ENCODE peak calls at places on chromosomes 2 and 18, in six cellular contexts. K, Y, D, U, X and W are unnamed samples.

GRCh38 chr2:103898561-103898960 is 955.4 kb upstream of the POU3F3 start:
- DNase-seq in K (no peak), Y (no peak), D (no peak), U (no peak), X (no peak), W (no peak)

GRCh38 chr2:10242998-10243925 is 59.4 kb upstream of the HPCAL1 start:
- DNase-seq in K (no peak), Y (no peak), D (no peak), U (no peak), X (no peak), W (no peak)

GRCh38 chr2:10900216-10901109 is 11.3 kb upstream of the KCNF1 start:
- DNase-seq in K (no peak), Y (peak), D (peak), U (no peak), X (no peak), W (no peak)

GRCh38 chr2:13821255-13821880 is 811.1 kb upstream of the LRATD1 start:
- DNase-seq in K (no peak), Y (no peak), D (no peak), U (no peak), X (no peak), W (no peak)

GRCh38 chr2:219537657-219538487 is 5.7 kb downstream of the CHPF start:
- DNase-seq in K (no peak), Y (no peak), D (no peak), U (no peak), X (no peak), W (no peak)

GRCh38 chr2:200477667-200478121 is 32.2 kb downstream of the KCTD18 start:
- DNase-seq in K (no peak), Y (peak), D (no peak), U (no peak), X (peak), W (no peak)

GRCh38 chr2:239369631-239370161 is 31.1 kb downstream of the HDAC4 start:
- DNase-seq in K (no peak), Y (peak), D (peak), U (no peak), X (no peak), W (peak)

GRCh38 chr18:9838144-9838877 is 47.5 kb upstream of the TXNDC2 start:
- DNase-seq in K (no peak), Y (no peak), D (no peak), U (no peak), X (no peak), W (no peak)

GRCh38 chr2:240132651-240132980 is 3.5 kb downstream of the COPS9 start:
- DNase-seq in K (no peak), Y (no peak), D (no peak), U (no peak), X (no peak), W (no peak)

GRCh38 chr2:45000341-45000901 is 8.8 kb downstream of the SIX2 start:
- DNase-seq in K (no peak), Y (no peak), D (peak), U (no peak), X (no peak), W (no peak)

GRCh38 chr2:75716406-75716805 is 5.7 kb upstream of the GCFC2 start:
- DNase-seq in K (peak), Y (no peak), D (peak), U (no peak), X (no peak), W (no peak)

GRCh38 chr2:161171595-161171929 is 11.3 kb downstream of the TANK start:
- DNase-seq in K (no peak), Y (no peak), D (peak), U (no peak), X (no peak), W (no peak)

GRCh38 chr2:118750959-118751565 is 96.4 kb downstream of the EN1 start:
- DNase-seq in K (no peak), Y (no peak), D (no peak), U (no peak), X (peak), W (no peak)

GRCh38 chr2:19871836-19872235 is 29.9 kb downstream of the TTC32 start:
- DNase-seq in K (no peak), Y (no peak), D (no peak), U (no peak), X (no peak), W (no peak)

GRCh38 chr2:115083216-115083615 is 640.8 kb downstream of the DPP10 start:
- DNase-seq in K (no peak), Y (no peak), D (peak), U (no peak), X (no peak), W (no peak)

GRCh38 chr2:174603280-174603679 is 5.7 kb upstream of the WIPF1 start:
- DNase-seq in K (peak), Y (peak), D (peak), U (no peak), X (peak), W (peak)

GRCh38 chr2:67845557-67846114 is 217.2 kb downstream of the C1D start:
- DNase-seq in K (no peak), Y (no peak), D (no peak), U (no peak), X (no peak), W (no peak)

GRCh38 chr2:133856678-133857077 is 288.4 kb upstream of the NCKAP5 start:
- DNase-seq in K (no peak), Y (no peak), D (no peak), U (no peak), X (no peak), W (no peak)

GRCh38 chr18:36352384-36352783 is 54.9 kb downstream of the FHOD3 start:
- DNase-seq in K (no peak), Y (no peak), D (no peak), U (no peak), X (peak), W (no peak)

GRCh38 chr2:239763433-239764097 is 261.6 kb downstream of the NDUFA10 start:
- DNase-seq in K (no peak), Y (no peak), D (no peak), U (no peak), X (no peak), W (no peak)

GRCh38 chr18:12377556-12378553 is 828 bp upstream of the AFG3L2 start:
- DNase-seq in K (no peak), Y (no peak), D (no peak), U (no peak), X (no peak), W (peak)
- TF ChIP-seq POLR2A in K (peak), Y (no peak), D (peak), U (peak), X (peak), W (no peak)

GRCh38 chr2:28598484-28598883 is 102.6 kb downstream of the PLB1 start:
- DNase-seq in K (no peak), Y (no peak), D (no peak), U (no peak), X (no peak), W (no peak)
- H3K4me3 ChIP-seq in K (no peak), Y (no peak), D (no peak), U (no peak), X (no peak), W (no peak)

GRCh38 chr2:17538844-17539554 is 1.5 kb upstream of the VSNL1 start:
- DNase-seq in K (peak), Y (peak), D (no peak), U (no peak), X (peak), W (peak)
- TF ChIP-seq CTCF in K (no peak), Y (no peak), D (no peak), U (no peak), X (peak), W (no peak)

GRCh38 chr2:38665854-38666577 is at the start of gene GALM:
- DNase-seq in K (peak), Y (peak), D (peak), U (no peak), X (peak), W (peak)
- TF ChIP-seq POLR2A in K (no peak), Y (peak), D (peak), U (peak), X (peak), W (no peak)

GRCh38 chr2:156401863-156402262 is 34.3 kb upstream of the GPD2 start:
- DNase-seq in K (no peak), Y (no peak), D (no peak), U (no peak), X (no peak), W (no peak)
- H3K4me3 ChIP-seq in K (no peak), Y (no peak), D (no peak), U (no peak), X (no peak), W (no peak)